ENCODE peak calls at places on chromosomes 13 and 19, in seven cellular contexts. R, K, Q, E, W, J and H are unnamed samples.

GRCh38 chr19:17456127-17456526 is 4.6 kb downstream of the NXNL1 start:
- DNase-seq in E (no peak), Q (no peak), J (no peak), K (no peak), R (no peak), W (no peak), H (no peak)

GRCh38 chr13:34867590-34867989 is 74.5 kb upstream of the NBEA start:
- DNase-seq in K (no peak), Q (no peak), J (no peak), W (peak), E (peak), R (peak), H (no peak)

GRCh38 chr13:91353494-91353893 is 6.0 kb downstream of the MIR17HG start:
- DNase-seq in K (no peak), Q (no peak), R (no peak), W (no peak), E (no peak), J (no peak), H (no peak)

GRCh38 chr13:78826312-78826711 is 167.4 kb upstream of the OBI1 start:
- DNase-seq in R (no peak), E (no peak), J (no peak), K (no peak), Q (no peak), W (no peak), H (no peak)

GRCh38 chr13:98517576-98518310 is 59.2 kb downstream of the STK24 start:
- DNase-seq in E (no peak), K (no peak), R (no peak), W (no peak), Q (no peak), J (no peak), H (peak)

GRCh38 chr13:95552539-95553270 is at the start of gene CLDN10:
- DNase-seq in Q (peak), R (no peak), W (no peak), E (no peak), K (no peak), J (peak), H (no peak)

GRCh38 chr19:16801599-16801998 is 27.6 kb upstream of the SIN3B start:
- DNase-seq in W (peak), R (no peak), J (no peak), Q (no peak), K (no peak), E (peak), H (no peak)

GRCh38 chr13:95677564-95678386 is 836 bp downstream of the DNAJC3 start:
- DNase-seq in E (peak), K (no peak), J (no peak), R (no peak), W (peak), Q (no peak), H (no peak)

GRCh38 chr19:40322951-40323615 is 25.1 kb downstream of the C19orf47 start:
- DNase-seq in Q (no peak), K (no peak), W (no peak), E (no peak), R (no peak), J (no peak), H (no peak)

GRCh38 chr19:23118400-23118799 is 1.6 kb downstream of the ZNF730 start:
- DNase-seq in R (no peak), E (no peak), W (no peak), J (peak), K (no peak), Q (no peak), H (no peak)

GRCh38 chr13:20387441-20387971 is 138.2 kb downstream of the CRYL1 start:
- DNase-seq in W (no peak), E (no peak), R (no peak), K (no peak), J (no peak), Q (no peak), H (no peak)

GRCh38 chr13:105925496-105925895 is 610.0 kb downstream of the EFNB2 start:
- DNase-seq in Q (no peak), E (peak), J (no peak), K (no peak), R (no peak), W (peak), H (no peak)